ENCODE peak calls at places on chromosomes 6 and 20, in nine cellular contexts. One of them, this sample, is unnamed.

GRCh38 chr20:38975539-38976120 is 13.5 kb downstream of the DHX35 start:
- DNase-seq in CD8-positive, alpha-beta memory T cell: no peak
- DNase-seq in Kasumi-1: no peak
- DNase-seq in spleen: no peak
- DNase-seq in mucosa of descending colon: no peak
- DNase-seq in hypothalamus: no peak
- DNase-seq in BJ: no peak
- DNase-seq in Caki2: no peak
- DNase-seq in activated CD4-positive, alpha-beta T cell treated with anti-CD3 and anti-CD28 coated beads for 24 hours: no peak
- DNase-seq in this sample: no peak

GRCh38 chr6:11718031-11718430 is 60.6 kb downstream of the ADTRP start:
- DNase-seq in BJ: no peak
- DNase-seq in CD8-positive, alpha-beta memory T cell: no peak
- DNase-seq in hypothalamus: no peak
- DNase-seq in activated CD4-positive, alpha-beta T cell treated with anti-CD3 and anti-CD28 coated beads for 24 hours: no peak
- DNase-seq in spleen: no peak
- DNase-seq in Kasumi-1: no peak
- DNase-seq in Caki2: no peak
- DNase-seq in mucosa of descending colon: no peak
- DNase-seq in this sample: no peak

GRCh38 chr6:147161253-147161973 is 42.8 kb upstream of the STXBP5 start:
- DNase-seq in activated CD4-positive, alpha-beta T cell treated with anti-CD3 and anti-CD28 coated beads for 24 hours: no peak
- DNase-seq in Caki2: no peak
- DNase-seq in Kasumi-1: no peak
- DNase-seq in CD8-positive, alpha-beta memory T cell: no peak
- DNase-seq in mucosa of descending colon: no peak
- DNase-seq in spleen: no peak
- DNase-seq in BJ: no peak
- DNase-seq in hypothalamus: no peak
- DNase-seq in this sample: no peak

GRCh38 chr20:50831605-50832004 is 36.7 kb downstream of the BCAS4 start:
- DNase-seq in Kasumi-1: no peak
- DNase-seq in activated CD4-positive, alpha-beta T cell treated with anti-CD3 and anti-CD28 coated beads for 24 hours: no peak
- DNase-seq in mucosa of descending colon: no peak
- DNase-seq in Caki2: no peak
- DNase-seq in CD8-positive, alpha-beta memory T cell: no peak
- DNase-seq in hypothalamus: no peak
- DNase-seq in BJ: no peak
- DNase-seq in spleen: no peak
- DNase-seq in this sample: no peak

GRCh38 chr6:72825265-72825918 is 203.5 kb downstream of the KCNQ5 start:
- DNase-seq in Caki2: peak
- DNase-seq in spleen: no peak
- DNase-seq in CD8-positive, alpha-beta memory T cell: no peak
- DNase-seq in hypothalamus: no peak
- DNase-seq in Kasumi-1: no peak
- DNase-seq in BJ: no peak
- DNase-seq in mucosa of descending colon: no peak
- DNase-seq in activated CD4-positive, alpha-beta T cell treated with anti-CD3 and anti-CD28 coated beads for 24 hours: no peak
- DNase-seq in this sample: peak

GRCh38 chr20:41249781-41250281 is 67.7 kb downstream of the ZHX3 start:
- DNase-seq in activated CD4-positive, alpha-beta T cell treated with anti-CD3 and anti-CD28 coated beads for 24 hours: no peak
- DNase-seq in Kasumi-1: peak
- DNase-seq in spleen: no peak
- DNase-seq in hypothalamus: peak
- DNase-seq in CD8-positive, alpha-beta memory T cell: no peak
- DNase-seq in mucosa of descending colon: no peak
- DNase-seq in Caki2: peak
- DNase-seq in BJ: no peak
- DNase-seq in this sample: no peak

GRCh38 chr20:35502352-35502751 is 27.1 kb downstream of the C20orf173 start:
- DNase-seq in activated CD4-positive, alpha-beta T cell treated with anti-CD3 and anti-CD28 coated beads for 24 hours: no peak
- DNase-seq in BJ: no peak
- DNase-seq in hypothalamus: no peak
- DNase-seq in mucosa of descending colon: no peak
- DNase-seq in Kasumi-1: peak
- DNase-seq in Caki2: no peak
- DNase-seq in spleen: peak
- DNase-seq in CD8-positive, alpha-beta memory T cell: no peak
- DNase-seq in this sample: no peak

GRCh38 chr6:18155864-18156396 is 708 bp downstream of the KDM1B start:
- DNase-seq in Kasumi-1: peak
- DNase-seq in hypothalamus: peak
- DNase-seq in Caki2: peak
- DNase-seq in mucosa of descending colon: peak
- DNase-seq in activated CD4-positive, alpha-beta T cell treated with anti-CD3 and anti-CD28 coated beads for 24 hours: peak
- DNase-seq in spleen: peak
- DNase-seq in CD8-positive, alpha-beta memory T cell: peak
- DNase-seq in BJ: no peak
- DNase-seq in this sample: no peak

GRCh38 chr6:56243518-56244070 is 3.8 kb downstream of the COL21A1 start:
- DNase-seq in BJ: no peak
- DNase-seq in Kasumi-1: peak
- DNase-seq in Caki2: no peak
- DNase-seq in mucosa of descending colon: no peak
- DNase-seq in activated CD4-positive, alpha-beta T cell treated with anti-CD3 and anti-CD28 coated beads for 24 hours: no peak
- DNase-seq in spleen: no peak
- DNase-seq in CD8-positive, alpha-beta memory T cell: no peak
- DNase-seq in hypothalamus: no peak
- DNase-seq in this sample: no peak

GRCh38 chr6:41092421-41093140 is 19.8 kb downstream of the NFYA start:
- DNase-seq in Caki2: no peak
- DNase-seq in spleen: no peak
- DNase-seq in activated CD4-positive, alpha-beta T cell treated with anti-CD3 and anti-CD28 coated beads for 24 hours: no peak
- DNase-seq in mucosa of descending colon: no peak
- DNase-seq in CD8-positive, alpha-beta memory T cell: no peak
- DNase-seq in Kasumi-1: peak
- DNase-seq in BJ: no peak
- DNase-seq in hypothalamus: no peak
- DNase-seq in this sample: no peak

GRCh38 chr20:1390552-1391403 is 2.1 kb downstream of the FKBP1A start:
- DNase-seq in Caki2: no peak
- DNase-seq in BJ: no peak
- DNase-seq in Kasumi-1: no peak
- DNase-seq in hypothalamus: no peak
- DNase-seq in mucosa of descending colon: no peak
- DNase-seq in spleen: no peak
- DNase-seq in activated CD4-positive, alpha-beta T cell treated with anti-CD3 and anti-CD28 coated beads for 24 hours: no peak
- DNase-seq in CD8-positive, alpha-beta memory T cell: no peak
- DNase-seq in this sample: no peak

GRCh38 chr6:42569102-42570028 is 5.5 kb downstream of the UBR2 start:
- DNase-seq in mucosa of descending colon: no peak
- DNase-seq in CD8-positive, alpha-beta memory T cell: no peak
- DNase-seq in Caki2: peak
- DNase-seq in hypothalamus: no peak
- DNase-seq in spleen: no peak
- DNase-seq in activated CD4-positive, alpha-beta T cell treated with anti-CD3 and anti-CD28 coated beads for 24 hours: no peak
- DNase-seq in Kasumi-1: peak
- DNase-seq in BJ: peak
- DNase-seq in this sample: no peak

GRCh38 chr6:127384007-127384406 is 40.6 kb upstream of the ECHDC1 start:
- DNase-seq in CD8-positive, alpha-beta memory T cell: no peak
- DNase-seq in spleen: no peak
- DNase-seq in BJ: no peak
- DNase-seq in hypothalamus: no peak
- DNase-seq in Caki2: no peak
- DNase-seq in activated CD4-positive, alpha-beta T cell treated with anti-CD3 and anti-CD28 coated beads for 24 hours: no peak
- DNase-seq in mucosa of descending colon: no peak
- DNase-seq in Kasumi-1: no peak
- DNase-seq in this sample: no peak

GRCh38 chr20:62715201-62715600 is 6.6 kb downstream of the NTSR1 start:
- DNase-seq in BJ: no peak
- DNase-seq in CD8-positive, alpha-beta memory T cell: no peak
- DNase-seq in spleen: no peak
- DNase-seq in activated CD4-positive, alpha-beta T cell treated with anti-CD3 and anti-CD28 coated beads for 24 hours: no peak
- DNase-seq in Caki2: no peak
- DNase-seq in hypothalamus: no peak
- DNase-seq in Kasumi-1: no peak
- DNase-seq in mucosa of descending colon: no peak
- DNase-seq in this sample: no peak

GRCh38 chr6:99143108-99143828 is 195.5 kb upstream of the FBXL4 start:
- DNase-seq in mucosa of descending colon: no peak
- DNase-seq in activated CD4-positive, alpha-beta T cell treated with anti-CD3 and anti-CD28 coated beads for 24 hours: no peak
- DNase-seq in Caki2: no peak
- DNase-seq in BJ: no peak
- DNase-seq in spleen: no peak
- DNase-seq in hypothalamus: no peak
- DNase-seq in Kasumi-1: no peak
- DNase-seq in CD8-positive, alpha-beta memory T cell: no peak
- DNase-seq in this sample: no peak

GRCh38 chr6:98827295-98828159 is 6.8 kb upstream of the POU3F2 start:
- DNase-seq in Kasumi-1: no peak
- DNase-seq in mucosa of descending colon: no peak
- DNase-seq in BJ: no peak
- DNase-seq in activated CD4-positive, alpha-beta T cell treated with anti-CD3 and anti-CD28 coated beads for 24 hours: no peak
- DNase-seq in spleen: peak
- DNase-seq in Caki2: no peak
- DNase-seq in hypothalamus: peak
- DNase-seq in CD8-positive, alpha-beta memory T cell: no peak
- DNase-seq in this sample: no peak

GRCh38 chr6:157575436-157576145 is 194.6 kb downstream of the ZDHHC14 start:
- DNase-seq in Kasumi-1: no peak
- DNase-seq in activated CD4-positive, alpha-beta T cell treated with anti-CD3 and anti-CD28 coated beads for 24 hours: no peak
- DNase-seq in CD8-positive, alpha-beta memory T cell: no peak
- DNase-seq in BJ: no peak
- DNase-seq in Caki2: no peak
- DNase-seq in hypothalamus: no peak
- DNase-seq in spleen: no peak
- DNase-seq in mucosa of descending colon: no peak
- DNase-seq in this sample: no peak

GRCh38 chr6:90701146-90701781 is 114.4 kb upstream of the MAP3K7 start:
- DNase-seq in spleen: no peak
- DNase-seq in activated CD4-positive, alpha-beta T cell treated with anti-CD3 and anti-CD28 coated beads for 24 hours: no peak
- DNase-seq in hypothalamus: no peak
- DNase-seq in Kasumi-1: peak
- DNase-seq in mucosa of descending colon: no peak
- DNase-seq in BJ: no peak
- DNase-seq in Caki2: no peak
- DNase-seq in CD8-positive, alpha-beta memory T cell: no peak
- DNase-seq in this sample: no peak

GRCh38 chr6:111591370-111591900 is 14.2 kb downstream of the TRAF3IP2 start:
- DNase-seq in hypothalamus: no peak
- DNase-seq in Caki2: peak
- DNase-seq in activated CD4-positive, alpha-beta T cell treated with anti-CD3 and anti-CD28 coated beads for 24 hours: no peak
- DNase-seq in BJ: peak
- DNase-seq in spleen: no peak
- DNase-seq in Kasumi-1: no peak
- DNase-seq in CD8-positive, alpha-beta memory T cell: no peak
- DNase-seq in mucosa of descending colon: peak
- DNase-seq in this sample: peak

GRCh38 chr20:32354592-32355416 is 3.3 kb upstream of the ASXL1 start:
- DNase-seq in Kasumi-1: no peak
- DNase-seq in Caki2: peak
- DNase-seq in activated CD4-positive, alpha-beta T cell treated with anti-CD3 and anti-CD28 coated beads for 24 hours: no peak
- DNase-seq in spleen: no peak
- DNase-seq in CD8-positive, alpha-beta memory T cell: no peak
- DNase-seq in hypothalamus: no peak
- DNase-seq in BJ: peak
- DNase-seq in mucosa of descending colon: no peak
- DNase-seq in this sample: no peak

GRCh38 chr20:61236677-61237076 is 15.4 kb upstream of the CDH4 start:
- DNase-seq in BJ: no peak
- DNase-seq in activated CD4-positive, alpha-beta T cell treated with anti-CD3 and anti-CD28 coated beads for 24 hours: no peak
- DNase-seq in hypothalamus: no peak
- DNase-seq in mucosa of descending colon: no peak
- DNase-seq in spleen: no peak
- DNase-seq in Kasumi-1: no peak
- DNase-seq in CD8-positive, alpha-beta memory T cell: no peak
- DNase-seq in Caki2: no peak
- DNase-seq in this sample: no peak

GRCh38 chr6:132122871-132123270 is 171.7 kb upstream of the CCN2 start:
- DNase-seq in spleen: no peak
- DNase-seq in Kasumi-1: no peak
- DNase-seq in Caki2: peak
- DNase-seq in BJ: no peak
- DNase-seq in activated CD4-positive, alpha-beta T cell treated with anti-CD3 and anti-CD28 coated beads for 24 hours: no peak
- DNase-seq in mucosa of descending colon: no peak
- DNase-seq in hypothalamus: no peak
- DNase-seq in CD8-positive, alpha-beta memory T cell: no peak
- DNase-seq in this sample: no peak

GRCh38 chr20:48846516-48847492 is 19.0 kb upstream of the PREX1 start:
- DNase-seq in activated CD4-positive, alpha-beta T cell treated with anti-CD3 and anti-CD28 coated beads for 24 hours: peak
- DNase-seq in BJ: no peak
- DNase-seq in CD8-positive, alpha-beta memory T cell: no peak
- DNase-seq in Caki2: peak
- DNase-seq in Kasumi-1: no peak
- DNase-seq in spleen: no peak
- DNase-seq in mucosa of descending colon: no peak
- DNase-seq in hypothalamus: no peak
- DNase-seq in this sample: no peak

GRCh38 chr20:38450412-38450975 is 15.4 kb upstream of the SNHG17 start:
- DNase-seq in hypothalamus: no peak
- DNase-seq in activated CD4-positive, alpha-beta T cell treated with anti-CD3 and anti-CD28 coated beads for 24 hours: no peak
- DNase-seq in mucosa of descending colon: no peak
- DNase-seq in BJ: no peak
- DNase-seq in Kasumi-1: no peak
- DNase-seq in CD8-positive, alpha-beta memory T cell: no peak
- DNase-seq in spleen: peak
- DNase-seq in Caki2: peak
- DNase-seq in this sample: no peak

GRCh38 chr20:18831830-18832229 is 18.2 kb downstream of the SCP2D1 start:
- DNase-seq in Kasumi-1: peak
- DNase-seq in spleen: no peak
- DNase-seq in Caki2: peak
- DNase-seq in hypothalamus: no peak
- DNase-seq in CD8-positive, alpha-beta memory T cell: no peak
- DNase-seq in BJ: no peak
- DNase-seq in mucosa of descending colon: no peak
- DNase-seq in activated CD4-positive, alpha-beta T cell treated with anti-CD3 and anti-CD28 coated beads for 24 hours: no peak
- DNase-seq in this sample: peak

GRCh38 chr6:34457747-34458462 is 8.0 kb upstream of the PACSIN1 start:
- DNase-seq in mucosa of descending colon: no peak
- DNase-seq in activated CD4-positive, alpha-beta T cell treated with anti-CD3 and anti-CD28 coated beads for 24 hours: no peak
- DNase-seq in CD8-positive, alpha-beta memory T cell: no peak
- DNase-seq in hypothalamus: no peak
- DNase-seq in Caki2: no peak
- DNase-seq in Kasumi-1: no peak
- DNase-seq in spleen: peak
- DNase-seq in BJ: no peak
- DNase-seq in this sample: no peak

GRCh38 chr6:29426654-29427053 is 11.9 kb downstream of the OR12D1 start:
- DNase-seq in activated CD4-positive, alpha-beta T cell treated with anti-CD3 and anti-CD28 coated beads for 24 hours: no peak
- DNase-seq in Kasumi-1: no peak
- DNase-seq in Caki2: no peak
- DNase-seq in BJ: no peak
- DNase-seq in CD8-positive, alpha-beta memory T cell: no peak
- DNase-seq in spleen: no peak
- DNase-seq in hypothalamus: no peak
- DNase-seq in mucosa of descending colon: no peak
- DNase-seq in this sample: no peak

GRCh38 chr6:48747471-48747870 is 636.5 kb upstream of the PTCHD4 start:
- DNase-seq in activated CD4-positive, alpha-beta T cell treated with anti-CD3 and anti-CD28 coated beads for 24 hours: no peak
- DNase-seq in spleen: no peak
- DNase-seq in BJ: no peak
- DNase-seq in mucosa of descending colon: no peak
- DNase-seq in Kasumi-1: no peak
- DNase-seq in Caki2: no peak
- DNase-seq in hypothalamus: no peak
- DNase-seq in CD8-positive, alpha-beta memory T cell: no peak
- DNase-seq in this sample: no peak

GRCh38 chr6:24936641-24937317 is 1.0 kb upstream of the RIPOR2 start:
- DNase-seq in activated CD4-positive, alpha-beta T cell treated with anti-CD3 and anti-CD28 coated beads for 24 hours: no peak
- DNase-seq in Caki2: no peak
- DNase-seq in mucosa of descending colon: no peak
- DNase-seq in BJ: no peak
- DNase-seq in hypothalamus: no peak
- DNase-seq in Kasumi-1: no peak
- DNase-seq in spleen: no peak
- DNase-seq in CD8-positive, alpha-beta memory T cell: peak
- DNase-seq in this sample: no peak

GRCh38 chr6:166957087-166957804 is 896 bp upstream of the RNASET2 start:
- DNase-seq in Caki2: peak
- DNase-seq in hypothalamus: peak
- DNase-seq in CD8-positive, alpha-beta memory T cell: peak
- DNase-seq in BJ: no peak
- DNase-seq in spleen: peak
- DNase-seq in activated CD4-positive, alpha-beta T cell treated with anti-CD3 and anti-CD28 coated beads for 24 hours: no peak
- DNase-seq in mucosa of descending colon: peak
- DNase-seq in Kasumi-1: peak
- DNase-seq in this sample: no peak

GRCh38 chr20:50561379-50562078 is 51.3 kb downstream of the PTPN1 start:
- DNase-seq in activated CD4-positive, alpha-beta T cell treated with anti-CD3 and anti-CD28 coated beads for 24 hours: peak
- DNase-seq in mucosa of descending colon: no peak
- DNase-seq in Caki2: peak
- DNase-seq in Kasumi-1: no peak
- DNase-seq in CD8-positive, alpha-beta memory T cell: no peak
- DNase-seq in spleen: no peak
- DNase-seq in BJ: peak
- DNase-seq in hypothalamus: peak
- DNase-seq in this sample: peak

This sample was measured in kidney epithelial cell.